ENCODE peak calls at places on chromosomes 12 and 14, in five cellular contexts. One of them, this sample, is unnamed.

GRCh38 chr14:93042968-93043940 is 72.5 kb downstream of the ITPK1 start:
- DNase-seq in Peyer's patch: peak; percentile 92
- DNase-seq in OCI-LY7: no peak
- DNase-seq in left ventricle myocardium inferior: peak; percentile 76
- DNase-seq in ovary: no peak
- DNase-seq in this sample: peak; percentile 92

GRCh38 chr12:13165578-13166120 is 30.9 kb upstream of the EMP1 start:
- DNase-seq in left ventricle myocardium inferior: peak; percentile 54
- DNase-seq in OCI-LY7: peak; percentile 23
- DNase-seq in ovary: peak; percentile 56
- DNase-seq in Peyer's patch: peak; percentile 70
- DNase-seq in this sample: peak; percentile 78

GRCh38 chr14:31945074-31945613 is 132.0 kb upstream of the ARHGAP5 start:
- DNase-seq in left ventricle myocardium inferior: no peak
- DNase-seq in OCI-LY7: peak; percentile 58
- DNase-seq in Peyer's patch: peak; percentile 74
- DNase-seq in ovary: no peak
- DNase-seq in this sample: peak; percentile 61

GRCh38 chr12:103801709-103802585 is 39.1 kb downstream of the NT5DC3 start:
- DNase-seq in left ventricle myocardium inferior: no peak
- DNase-seq in ovary: no peak
- DNase-seq in OCI-LY7: no peak
- DNase-seq in Peyer's patch: no peak
- DNase-seq in this sample: no peak

GRCh38 chr12:105294164-105294563 is 36.3 kb upstream of the C12orf75 start:
- DNase-seq in left ventricle myocardium inferior: no peak
- DNase-seq in ovary: no peak
- DNase-seq in Peyer's patch: no peak
- DNase-seq in OCI-LY7: no peak
- DNase-seq in this sample: no peak

GRCh38 chr14:29028973-29029582 is 262.5 kb downstream of the FOXG1 start:
- DNase-seq in left ventricle myocardium inferior: no peak
- DNase-seq in OCI-LY7: no peak
- DNase-seq in ovary: no peak
- DNase-seq in Peyer's patch: no peak
- DNase-seq in this sample: no peak

GRCh38 chr14:90583916-90584605 is 187.2 kb downstream of the CALM1 start:
- DNase-seq in OCI-LY7: no peak
- DNase-seq in Peyer's patch: no peak
- DNase-seq in left ventricle myocardium inferior: no peak
- DNase-seq in ovary: no peak
- DNase-seq in this sample: no peak

GRCh38 chr12:13805038-13805437 is 176.4 kb downstream of the GRIN2B start:
- DNase-seq in OCI-LY7: no peak
- DNase-seq in left ventricle myocardium inferior: no peak
- DNase-seq in Peyer's patch: no peak
- DNase-seq in ovary: no peak
- DNase-seq in this sample: no peak

GRCh38 chr12:67991158-67991557 is 1.9 kb downstream of the IFNG-AS1 start:
- DNase-seq in OCI-LY7: peak; percentile 77
- DNase-seq in ovary: no peak
- DNase-seq in Peyer's patch: no peak
- DNase-seq in left ventricle myocardium inferior: no peak
- DNase-seq in this sample: peak; percentile 24

GRCh38 chr14:104932676-104933631 is 8.3 kb downstream of the PLD4 start:
- DNase-seq in OCI-LY7: peak; percentile 47
- DNase-seq in ovary: peak; percentile 87
- DNase-seq in left ventricle myocardium inferior: peak; percentile 88
- DNase-seq in Peyer's patch: peak; percentile 82
- DNase-seq in this sample: peak; percentile 84

GRCh38 chr12:104219361-104219892 is 3.8 kb downstream of the TXNRD1 start:
- DNase-seq in Peyer's patch: no peak
- DNase-seq in left ventricle myocardium inferior: no peak
- DNase-seq in OCI-LY7: no peak
- DNase-seq in ovary: peak; percentile 39
- DNase-seq in this sample: no peak

GRCh38 chr14:69699743-69700309 is 67.1 kb upstream of the SRSF5 start:
- DNase-seq in left ventricle myocardium inferior: no peak
- DNase-seq in OCI-LY7: no peak
- DNase-seq in Peyer's patch: no peak
- DNase-seq in ovary: no peak
- DNase-seq in this sample: no peak

GRCh38 chr12:16605666-16606116 is 271 bp downstream of the LMO3 start:
- DNase-seq in ovary: peak; percentile 23
- DNase-seq in left ventricle myocardium inferior: no peak
- DNase-seq in OCI-LY7: peak; percentile 64
- DNase-seq in Peyer's patch: no peak
- DNase-seq in this sample: no peak
- H3K4me3 ChIP-seq in ovary: peak overlapping the region; percentile 40
- H3K4me3 ChIP-seq in left ventricle myocardium inferior: peak overlapping the region; percentile 66
- H3K4me3 ChIP-seq in OCI-LY7: peak overlapping the region; percentile 77
- H3K4me3 ChIP-seq in Peyer's patch: peak overlapping the region; percentile 42
- H3K4me3 ChIP-seq in this sample: peak overlapping the region; percentile 33

DNA sequence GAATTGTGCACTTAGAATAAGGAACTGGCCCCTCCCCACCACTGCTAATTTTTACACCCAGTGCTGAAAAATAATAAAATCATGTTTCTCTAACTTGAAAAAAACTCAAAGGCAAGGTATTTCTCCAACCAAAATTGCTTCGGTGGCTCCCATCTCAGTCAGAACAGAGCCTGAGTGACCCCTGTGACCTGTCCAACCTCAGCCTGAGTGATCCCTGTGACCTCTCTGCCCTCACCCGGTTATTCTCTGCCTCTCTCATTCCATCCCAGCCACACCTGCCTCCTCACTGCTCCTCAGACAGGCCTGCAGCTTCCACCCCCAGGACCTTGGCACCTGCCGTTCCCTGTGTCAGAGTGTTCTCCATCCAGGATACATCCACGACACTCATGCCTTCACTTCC is 5.1 kb downstream of the SLC6A12 start:
- DNase-seq in Peyer's patch: no peak
- DNase-seq in left ventricle myocardium inferior: no peak
- DNase-seq in OCI-LY7: no peak
- DNase-seq in ovary: no peak
- DNase-seq in this sample: no peak
- H3K4me3 ChIP-seq in Peyer's patch: no peak overlapping the region
- H3K4me3 ChIP-seq in left ventricle myocardium inferior: no peak overlapping the region
- H3K4me3 ChIP-seq in OCI-LY7: no peak overlapping the region
- H3K4me3 ChIP-seq in ovary: no peak overlapping the region
- H3K4me3 ChIP-seq in this sample: no peak overlapping the region

GRCh38 chr12:8996682-8997405 is 7.5 kb downstream of the KLRG1 start:
- DNase-seq in left ventricle myocardium inferior: no peak
- DNase-seq in ovary: no peak
- DNase-seq in Peyer's patch: no peak
- DNase-seq in OCI-LY7: no peak
- DNase-seq in this sample: no peak

GRCh38 chr12:8995021-8995775 is 5.9 kb downstream of the KLRG1 start:
- DNase-seq in left ventricle myocardium inferior: no peak
- DNase-seq in OCI-LY7: no peak
- DNase-seq in ovary: no peak
- DNase-seq in Peyer's patch: no peak
- DNase-seq in this sample: no peak

GRCh38 chr12:8992086-8992409 is 2.7 kb downstream of the KLRG1 start:
- DNase-seq in Peyer's patch: no peak
- DNase-seq in ovary: no peak
- DNase-seq in OCI-LY7: no peak
- DNase-seq in left ventricle myocardium inferior: no peak
- DNase-seq in this sample: no peak

GRCh38 chr12:8991371-8992085 is 2.2 kb downstream of the KLRG1 start:
- DNase-seq in left ventricle myocardium inferior: no peak
- DNase-seq in OCI-LY7: no peak
- DNase-seq in ovary: no peak
- DNase-seq in Peyer's patch: no peak
- DNase-seq in this sample: no peak

GRCh38 chr12:8993827-8994226 is 4.5 kb downstream of the KLRG1 start:
- DNase-seq in OCI-LY7: no peak
- DNase-seq in ovary: no peak
- DNase-seq in Peyer's patch: no peak
- DNase-seq in left ventricle myocardium inferior: no peak
- DNase-seq in this sample: no peak
- H3K4me3 ChIP-seq in OCI-LY7: no peak overlapping the region
- H3K4me3 ChIP-seq in ovary: no peak overlapping the region
- H3K4me3 ChIP-seq in Peyer's patch: no peak overlapping the region
- H3K4me3 ChIP-seq in left ventricle myocardium inferior: no peak overlapping the region
- H3K4me3 ChIP-seq in this sample: no peak overlapping the region

GRCh38 chr12:98593351-98594049 is at the start of gene SLC25A3:
- DNase-seq in Peyer's patch: peak; percentile 97
- DNase-seq in OCI-LY7: peak; percentile 99
- DNase-seq in ovary: peak; percentile 96
- DNase-seq in left ventricle myocardium inferior: peak; percentile 95
- DNase-seq in this sample: peak; percentile 97

GRCh38 chr12:98594050-98594853 is 766 bp downstream of the SLC25A3 start:
- DNase-seq in left ventricle myocardium inferior: peak; percentile 41
- DNase-seq in OCI-LY7: peak; percentile 33
- DNase-seq in ovary: no peak
- DNase-seq in Peyer's patch: peak; percentile 79
- DNase-seq in this sample: peak; percentile 52

GRCh38 chr12:98595152-98595988 is 1.9 kb downstream of the SLC25A3 start:
- DNase-seq in left ventricle myocardium inferior: no peak
- DNase-seq in ovary: no peak
- DNase-seq in Peyer's patch: no peak
- DNase-seq in OCI-LY7: no peak
- DNase-seq in this sample: no peak

GRCh38 chr12:98591209-98591608 is 2.3 kb upstream of the SLC25A3 start:
- DNase-seq in OCI-LY7: peak; percentile 43
- DNase-seq in ovary: no peak
- DNase-seq in left ventricle myocardium inferior: no peak
- DNase-seq in Peyer's patch: no peak
- DNase-seq in this sample: no peak

DNA sequence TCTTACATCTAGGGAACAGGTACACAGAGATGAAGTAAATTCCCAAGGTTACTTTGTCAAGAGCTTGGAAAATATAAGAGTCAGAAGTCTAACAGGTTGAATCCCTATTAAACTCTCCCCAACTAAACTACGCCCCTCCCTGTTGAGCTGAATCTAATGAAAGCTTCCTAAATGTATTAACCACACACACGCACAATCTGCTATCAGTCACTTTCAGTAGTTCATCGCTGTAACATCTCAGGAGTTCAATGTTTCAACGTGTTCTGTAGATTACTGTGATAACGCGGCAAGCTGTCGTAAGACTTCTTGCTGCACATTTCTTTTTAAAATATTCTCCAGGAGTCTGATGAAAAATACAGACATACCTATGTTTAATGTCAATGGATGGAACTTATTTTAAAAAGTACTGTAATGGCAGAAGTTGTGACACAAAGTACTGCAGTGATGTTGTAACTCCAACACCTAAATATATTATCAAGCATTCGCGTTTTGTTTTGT is 612 bp upstream of the SLC25A3 start:
- DNase-seq in Peyer's patch: no peak
- DNase-seq in left ventricle myocardium inferior: no peak
- DNase-seq in ovary: no peak
- DNase-seq in OCI-LY7: no peak
- DNase-seq in this sample: no peak
- H3K4me3 ChIP-seq in Peyer's patch: peak overlapping the region; percentile 79
- H3K4me3 ChIP-seq in left ventricle myocardium inferior: peak overlapping the region; percentile 100
- H3K4me3 ChIP-seq in ovary: peak overlapping the region; percentile 91
- H3K4me3 ChIP-seq in OCI-LY7: peak overlapping the region; percentile 92
- H3K4me3 ChIP-seq in this sample: peak overlapping the region; percentile 22

GRCh38 chr12:92676710-92677109 is 26.1 kb upstream of the PLEKHG7 start:
- DNase-seq in ovary: no peak
- DNase-seq in left ventricle myocardium inferior: no peak
- DNase-seq in OCI-LY7: no peak
- DNase-seq in Peyer's patch: no peak
- DNase-seq in this sample: no peak
- H3K4me3 ChIP-seq in ovary: no peak overlapping the region
- H3K4me3 ChIP-seq in left ventricle myocardium inferior: no peak overlapping the region
- H3K4me3 ChIP-seq in OCI-LY7: no peak overlapping the region
- H3K4me3 ChIP-seq in Peyer's patch: no peak overlapping the region
- H3K4me3 ChIP-seq in this sample: no peak overlapping the region

GRCh38 chr14:103205541-103205906 is 82.3 kb downstream of the TNFAIP2 start:
- DNase-seq in left ventricle myocardium inferior: no peak
- DNase-seq in Peyer's patch: no peak
- DNase-seq in ovary: no peak
- DNase-seq in OCI-LY7: no peak
- DNase-seq in this sample: no peak

GRCh38 chr14:103204852-103205540 is 81.7 kb downstream of the TNFAIP2 start:
- DNase-seq in OCI-LY7: peak; percentile 36
- DNase-seq in Peyer's patch: no peak
- DNase-seq in ovary: no peak
- DNase-seq in left ventricle myocardium inferior: no peak
- DNase-seq in this sample: no peak

GRCh38 chr14:103207404-103208072 is 84.3 kb downstream of the TNFAIP2 start:
- DNase-seq in ovary: peak; percentile 68
- DNase-seq in left ventricle myocardium inferior: peak; percentile 49
- DNase-seq in Peyer's patch: peak; percentile 63
- DNase-seq in OCI-LY7: no peak
- DNase-seq in this sample: no peak

GRCh38 chr14:103207038-103207403 is 83.8 kb downstream of the TNFAIP2 start:
- DNase-seq in left ventricle myocardium inferior: peak; percentile 91
- DNase-seq in ovary: peak; percentile 93
- DNase-seq in Peyer's patch: peak; percentile 82
- DNase-seq in OCI-LY7: no peak
- DNase-seq in this sample: peak; percentile 68

DNA sequence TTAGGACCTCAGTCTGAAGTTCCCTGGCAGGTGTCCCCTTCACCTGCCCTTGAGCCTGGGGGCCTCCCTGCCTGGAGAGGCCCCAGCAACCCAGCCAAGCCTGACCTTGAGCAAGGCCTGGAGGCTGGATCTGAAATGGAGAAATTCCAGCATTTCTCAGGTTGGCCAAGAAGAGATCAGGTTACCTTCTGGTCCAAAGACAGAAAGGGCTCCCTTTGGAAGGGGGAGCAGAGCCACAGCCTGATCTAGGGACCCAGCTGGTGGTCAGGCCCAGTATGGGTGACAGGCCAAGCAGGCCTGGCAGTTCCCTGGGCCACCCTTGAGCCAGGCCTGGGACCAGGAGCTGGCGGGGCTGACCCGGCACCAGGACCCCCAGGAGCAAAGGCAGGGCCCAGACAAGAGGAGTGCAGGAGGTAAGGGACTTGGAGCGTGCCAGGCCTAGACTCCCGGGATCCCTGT is 82.8 kb downstream of the TNFAIP2 start:
- DNase-seq in OCI-LY7: no peak
- DNase-seq in Peyer's patch: no peak
- DNase-seq in left ventricle myocardium inferior: no peak
- DNase-seq in ovary: peak; percentile 72
- DNase-seq in this sample: no peak
- H3K4me3 ChIP-seq in OCI-LY7: no peak overlapping the region
- H3K4me3 ChIP-seq in Peyer's patch: peak overlapping the region; percentile 58
- H3K4me3 ChIP-seq in left ventricle myocardium inferior: peak overlapping the region; percentile 70
- H3K4me3 ChIP-seq in ovary: peak overlapping the region; percentile 72
- H3K4me3 ChIP-seq in this sample: no peak overlapping the region

This sample was measured in transverse colon.